ENCODE peak calls at places on chromosomes 16 and 17, in five cellular contexts. O, L, F, J and Y are unnamed samples.

GRCh38 chr17:69062860-69063621 is 2.3 kb upstream of the ABCA9 start:
- DNase-seq in O (peak; percentile 6), L (no peak), F (no peak), J (no peak), Y (no peak)

GRCh38 chr16:56297684-56298083 is 106.4 kb downstream of the GNAO1 start:
- DNase-seq in O (no peak), L (no peak), F (no peak), J (no peak), Y (no peak)

GRCh38 chr17:77504652-77505459 is 364.1 kb downstream of the SEC14L1 start:
- DNase-seq in O (peak; percentile 83), L (no peak), F (no peak), J (no peak), Y (no peak)

GRCh38 chr16:57757326-57757786 is 21.8 kb downstream of the KATNB1 start:
- DNase-seq in O (peak; percentile 100), L (peak; percentile 87), F (peak; percentile 74), J (peak; percentile 71), Y (peak; percentile 93)

GRCh38 chr17:51617876-51618455 is 357.6 kb downstream of the UTP18 start:
- DNase-seq in O (no peak), L (no peak), F (no peak), J (no peak), Y (no peak)

GRCh38 chr16:9169094-9169493 is 77.7 kb downstream of the HAPSTR1 start:
- DNase-seq in O (no peak), L (no peak), F (no peak), J (no peak), Y (no peak)

GRCh38 chr17:48439473-48439872 is 9.5 kb upstream of the SKAP1 start:
- DNase-seq in O (no peak), L (no peak), F (no peak), J (peak; percentile 18), Y (no peak)

GRCh38 chr17:60941028-60941427 is 263.4 kb downstream of the BCAS3 start:
- DNase-seq in O (peak; percentile 46), L (no peak), F (peak; percentile 90), J (no peak), Y (no peak)

GRCh38 chr17:57502696-57503307 is 242.3 kb downstream of the CCDC182 start:
- DNase-seq in O (peak; percentile 63), L (no peak), F (no peak), J (no peak), Y (no peak)

GRCh38 chr16:14501331-14502255 is 128.5 kb downstream of the PARN start:
- DNase-seq in O (peak; percentile 71), L (peak; percentile 38), F (peak; percentile 97), J (no peak), Y (no peak)

GRCh38 chr16:89060207-89060794 is 33.4 kb upstream of the ACSF3 start:
- DNase-seq in O (no peak), L (no peak), F (no peak), J (no peak), Y (no peak)

GRCh38 chr17:19372866-19373505 is 5.3 kb upstream of the MAPK7 start:
- DNase-seq in O (peak; percentile 41), L (no peak), F (no peak), J (no peak), Y (no peak)

GRCh38 chr17:28846231-28846630 is 3.6 kb upstream of the FAM222B start:
- DNase-seq in O (no peak), L (no peak), F (no peak), J (no peak), Y (no peak)

GRCh38 chr16:88132836-88133506 is 181.7 kb downstream of the BANP start:
- DNase-seq in O (no peak), L (peak; percentile 79), F (no peak), J (no peak), Y (no peak)